ENCODE peak calls at places on chromosomes 1 and 21, in eight cellular contexts. Q, H, O, K, R, G, J and W are unnamed samples.

GRCh38 chr21:16913010-16913409 is 599.8 kb upstream of the CXADR start:
- DNase-seq in Q (no peak), H (no peak), R (no peak), J (no peak), K (no peak), G (no peak), O (no peak), W (peak; percentile 27)

GRCh38 chr1:29249170-29249691 is 12.9 kb downstream of the PTPRU start:
- DNase-seq in G (no peak), O (no peak), R (no peak), K (no peak), H (no peak), J (no peak), Q (no peak), W (peak; percentile 23)

GRCh38 chr1:197911172-197911856 is 5.9 kb upstream of the LHX9 start:
- DNase-seq in G (no peak), O (peak; percentile 34), K (no peak), Q (no peak), R (no peak), J (peak; percentile 83), H (no peak), W (no peak)

GRCh38 chr1:221118176-221118937 is 239.1 kb downstream of the HLX start:
- DNase-seq in G (no peak), R (no peak), K (no peak), O (no peak), J (no peak), Q (no peak), H (no peak), W (no peak)

GRCh38 chr1:101407505-101408211 is 170.8 kb downstream of the S1PR1 start:
- DNase-seq in G (no peak), H (no peak), K (no peak), Q (no peak), O (no peak), J (no peak), R (no peak), W (no peak)

GRCh38 chr1:83692524-83693336 is 306.2 kb downstream of the TTLL7 start:
- DNase-seq in H (peak; percentile 33), O (peak; percentile 25), K (peak; percentile 19), Q (peak; percentile 41), G (no peak), R (no peak), J (no peak), W (peak; percentile 90)

GRCh38 chr1:15820478-15820877 is 13.0 kb upstream of the UQCRHL start:
- DNase-seq in R (no peak), O (no peak), G (no peak), Q (no peak), J (no peak), H (no peak), K (no peak), W (no peak)

GRCh38 chr1:226126824-226127591 is 59.5 kb downstream of the ACBD3 start:
- DNase-seq in J (peak; percentile 79), O (no peak), Q (no peak), G (no peak), H (no peak), K (no peak), R (no peak), W (no peak)

GRCh38 chr1:106515375-106515774 is 541.1 kb upstream of the PRMT6 start:
- DNase-seq in G (no peak), J (no peak), K (no peak), O (no peak), Q (no peak), H (no peak), R (no peak), W (peak; percentile 55)

GRCh38 chr21:35927262-35927661 is 133.1 kb downstream of the SETD4 start:
- DNase-seq in K (no peak), O (no peak), J (no peak), H (peak; percentile 11), G (no peak), Q (no peak), R (no peak), W (no peak)

GRCh38 chr1:17163789-17164666 is 40.9 kb upstream of the PADI1 start:
- DNase-seq in R (no peak), J (no peak), K (no peak), Q (no peak), O (no peak), H (no peak), G (no peak), W (no peak)

GRCh38 chr1:181936269-181936668 is 125.2 kb downstream of the ZNF648 start:
- DNase-seq in Q (no peak), O (peak; percentile 48), K (no peak), R (no peak), H (no peak), J (no peak), G (no peak), W (no peak)

GRCh38 chr21:26519142-26519541 is 53.9 kb downstream of the CYYR1 start:
- DNase-seq in J (no peak), O (no peak), Q (no peak), K (no peak), R (no peak), G (peak; percentile 6), H (no peak), W (no peak)

GRCh38 chr1:67771152-67771551 is 62.1 kb downstream of the GNG12 start:
- DNase-seq in J (no peak), H (no peak), K (peak; percentile 55), Q (no peak), O (no peak), R (no peak), G (peak; percentile 27), W (peak; percentile 98)

GRCh38 chr1:87629673-87630072 is 301.0 kb downstream of the LMO4 start:
- DNase-seq in K (no peak), H (no peak), R (no peak), O (no peak), G (no peak), J (no peak), Q (no peak), W (no peak)

GRCh38 chr1:159009704-159010361 is at the start of gene IFI16:
- DNase-seq in R (peak; percentile 65), Q (no peak), J (no peak), K (peak; percentile 47), G (peak; percentile 24), O (peak; percentile 72), H (peak; percentile 74), W (peak; percentile 78)

GRCh38 chr1:188194916-188195315 is 1366.2 kb downstream of the PLA2G4A start:
- DNase-seq in G (no peak), J (no peak), O (no peak), Q (no peak), R (no peak), K (no peak), H (no peak), W (no peak)

GRCh38 chr1:243841507-243841906 is 8.5 kb downstream of the AKT3 start:
- DNase-seq in R (no peak), O (no peak), H (no peak), K (no peak), J (no peak), G (no peak), Q (no peak), W (peak; percentile 7)

GRCh38 chr1:107443860-107444259 is 303.0 kb downstream of the NTNG1 start:
- DNase-seq in G (no peak), R (no peak), J (no peak), H (no peak), O (no peak), Q (no peak), K (no peak), W (no peak)

GRCh38 chr1:243620096-243620495 is 229.9 kb downstream of the AKT3 start:
- DNase-seq in O (peak; percentile 22), J (no peak), Q (no peak), R (no peak), H (no peak), K (no peak), G (no peak), W (no peak)

GRCh38 chr1:63973005-63973419 is 199.2 kb downstream of the ROR1 start:
- DNase-seq in G (no peak), Q (no peak), R (no peak), J (no peak), O (no peak), K (no peak), H (no peak), W (no peak)

GRCh38 chr1:225699336-225699735 is 46.4 kb upstream of the ENAH start:
- DNase-seq in K (no peak), H (no peak), Q (no peak), R (no peak), O (no peak), G (no peak), J (no peak), W (no peak)

GRCh38 chr1:206787956-206788355 is 15.7 kb upstream of the IL10 start:
- DNase-seq in G (no peak), J (peak; percentile 25), O (no peak), K (no peak), H (no peak), Q (no peak), R (no peak), W (no peak)

GRCh38 chr1:14929547-14930223 is 223.9 kb upstream of the TMEM51 start:
- DNase-seq in O (no peak), H (no peak), K (no peak), G (peak; percentile 48), Q (no peak), R (no peak), J (no peak), W (peak; percentile 78)

GRCh38 chr1:156076609-156077429 is 5.4 kb downstream of the MEX3A start:
- DNase-seq in R (no peak), K (peak; percentile 43), Q (peak; percentile 36), G (no peak), J (no peak), O (peak; percentile 37), H (no peak), W (peak; percentile 49)